ENCODE peak calls at places on chromosome 1, in four cellular contexts. Q is thoracic aorta, X is EH, E is activated B cell treated with CpG ODN at 0.5 μM for 24 hours. H is an unnamed sample.

GRCh38 chr1:174902531-174903099 is 97.1 kb upstream of the CACYBP start:
- DNase-seq in Q (no peak), X (no peak), E (no peak), H (peak)

GRCh38 chr1:37593726-37594125 is 2.0 kb downstream of the GNL2 start:
- DNase-seq in Q (no peak), X (no peak), E (no peak), H (no peak)

GRCh38 chr1:206826409-206826808 is 39.0 kb upstream of the IL20 start:
- DNase-seq in Q (no peak), X (peak), E (no peak), H (no peak)

GRCh38 chr1:172682812-172683211 is 23.9 kb downstream of the FASLG start:
- DNase-seq in Q (no peak), X (peak), E (no peak), H (no peak)

GRCh38 chr1:218112862-218113261 is 172.2 kb upstream of the RRP15 start:
- DNase-seq in Q (no peak), X (no peak), E (no peak), H (no peak)

GRCh38 chr1:119740261-119740660 is 28.4 kb downstream of the HMGCS2 start:
- DNase-seq in Q (no peak), X (no peak), E (no peak), H (no peak)

GRCh38 chr1:170881268-170882265 is 53.8 kb upstream of the MROH9 start:
- DNase-seq in Q (no peak), X (peak), E (no peak), H (peak)

GRCh38 chr1:31618916-31619846 is 1.7 kb downstream of the HCRTR1 start:
- DNase-seq in Q (no peak), X (no peak), E (no peak), H (no peak)

GRCh38 chr1:33348194-33348593 is 27.3 kb upstream of the A3GALT2 start:
- DNase-seq in Q (no peak), X (peak), E (no peak), H (peak)

GRCh38 chr1:61352845-61353435 is 270.6 kb downstream of the NFIA start:
- DNase-seq in Q (no peak), X (no peak), E (no peak), H (no peak)

GRCh38 chr1:25030674-25031589 is 100.9 kb upstream of the RUNX3 start:
- DNase-seq in Q (no peak), X (peak), E (peak), H (peak)